ENCODE peak calls at places on chromosome 4, in six cellular contexts. One of them, this sample, is unnamed.

GRCh38 chr4:45732161-45732560 is 391.7 kb downstream of the GABRG1 start:
- DNase-seq in activated T-cell treated with anti-CD3 and anti-CD28 coated beads for 48 hours: no peak
- DNase-seq in substantia nigra: no peak
- DNase-seq in stimulated activated CD4-positive, alpha-beta T cell treated with anti-CD3 and anti-CD28 coated beads, TNF-alpha, amount 100 ng/mL, for 48 hours: no peak
- DNase-seq in IMR-90: no peak
- DNase-seq in astrocyte of the spinal cord: no peak
- DNase-seq in this sample: no peak

GRCh38 chr4:2699534-2699933 is 56.6 kb downstream of the TNIP2 start:
- DNase-seq in substantia nigra: no peak
- DNase-seq in activated T-cell treated with anti-CD3 and anti-CD28 coated beads for 48 hours: no peak
- DNase-seq in astrocyte of the spinal cord: no peak
- DNase-seq in IMR-90: no peak
- DNase-seq in stimulated activated CD4-positive, alpha-beta T cell treated with anti-CD3 and anti-CD28 coated beads, TNF-alpha, amount 100 ng/mL, for 48 hours: no peak
- DNase-seq in this sample: no peak

GRCh38 chr4:186029731-186030421 is 39.1 kb upstream of the TLR3 start:
- DNase-seq in stimulated activated CD4-positive, alpha-beta T cell treated with anti-CD3 and anti-CD28 coated beads, TNF-alpha, amount 100 ng/mL, for 48 hours: no peak
- DNase-seq in IMR-90: peak
- DNase-seq in substantia nigra: no peak
- DNase-seq in astrocyte of the spinal cord: peak
- DNase-seq in activated T-cell treated with anti-CD3 and anti-CD28 coated beads for 48 hours: no peak
- DNase-seq in this sample: peak

GRCh38 chr4:140893939-140894338 is 137.8 kb upstream of the TBC1D9 start:
- DNase-seq in astrocyte of the spinal cord: peak
- DNase-seq in activated T-cell treated with anti-CD3 and anti-CD28 coated beads for 48 hours: no peak
- DNase-seq in stimulated activated CD4-positive, alpha-beta T cell treated with anti-CD3 and anti-CD28 coated beads, TNF-alpha, amount 100 ng/mL, for 48 hours: no peak
- DNase-seq in IMR-90: peak
- DNase-seq in substantia nigra: no peak
- DNase-seq in this sample: no peak

GRCh38 chr4:126583509-126583908 is 1049.2 kb upstream of the INTU start:
- DNase-seq in astrocyte of the spinal cord: no peak
- DNase-seq in substantia nigra: no peak
- DNase-seq in stimulated activated CD4-positive, alpha-beta T cell treated with anti-CD3 and anti-CD28 coated beads, TNF-alpha, amount 100 ng/mL, for 48 hours: no peak
- DNase-seq in IMR-90: peak
- DNase-seq in activated T-cell treated with anti-CD3 and anti-CD28 coated beads for 48 hours: no peak
- DNase-seq in this sample: no peak

GRCh38 chr4:114005569-114006442 is 26.4 kb upstream of the ARSJ start:
- DNase-seq in IMR-90: peak
- DNase-seq in stimulated activated CD4-positive, alpha-beta T cell treated with anti-CD3 and anti-CD28 coated beads, TNF-alpha, amount 100 ng/mL, for 48 hours: no peak
- DNase-seq in astrocyte of the spinal cord: peak
- DNase-seq in activated T-cell treated with anti-CD3 and anti-CD28 coated beads for 48 hours: no peak
- DNase-seq in substantia nigra: no peak
- DNase-seq in this sample: no peak

GRCh38 chr4:27986476-27986875 is 1125.8 kb downstream of the STIM2 start:
- DNase-seq in astrocyte of the spinal cord: no peak
- DNase-seq in substantia nigra: no peak
- DNase-seq in activated T-cell treated with anti-CD3 and anti-CD28 coated beads for 48 hours: no peak
- DNase-seq in IMR-90: no peak
- DNase-seq in stimulated activated CD4-positive, alpha-beta T cell treated with anti-CD3 and anti-CD28 coated beads, TNF-alpha, amount 100 ng/mL, for 48 hours: no peak
- DNase-seq in this sample: no peak

GRCh38 chr4:136283973-136284372 is 1248.3 kb downstream of the PCDH18 start:
- DNase-seq in IMR-90: no peak
- DNase-seq in astrocyte of the spinal cord: no peak
- DNase-seq in stimulated activated CD4-positive, alpha-beta T cell treated with anti-CD3 and anti-CD28 coated beads, TNF-alpha, amount 100 ng/mL, for 48 hours: no peak
- DNase-seq in substantia nigra: no peak
- DNase-seq in activated T-cell treated with anti-CD3 and anti-CD28 coated beads for 48 hours: no peak
- DNase-seq in this sample: no peak

GRCh38 chr4:112927544-112927943 is 121.9 kb upstream of the ANK2 start:
- DNase-seq in IMR-90: no peak
- DNase-seq in stimulated activated CD4-positive, alpha-beta T cell treated with anti-CD3 and anti-CD28 coated beads, TNF-alpha, amount 100 ng/mL, for 48 hours: no peak
- DNase-seq in astrocyte of the spinal cord: no peak
- DNase-seq in substantia nigra: no peak
- DNase-seq in activated T-cell treated with anti-CD3 and anti-CD28 coated beads for 48 hours: no peak
- DNase-seq in this sample: no peak

GRCh38 chr4:24798036-24798610 is 2.8 kb downstream of the SOD3 start:
- DNase-seq in IMR-90: no peak
- DNase-seq in stimulated activated CD4-positive, alpha-beta T cell treated with anti-CD3 and anti-CD28 coated beads, TNF-alpha, amount 100 ng/mL, for 48 hours: no peak
- DNase-seq in substantia nigra: no peak
- DNase-seq in activated T-cell treated with anti-CD3 and anti-CD28 coated beads for 48 hours: no peak
- DNase-seq in astrocyte of the spinal cord: no peak
- DNase-seq in this sample: no peak

GRCh38 chr4:73187325-73187724 is 71.3 kb downstream of the ANKRD17 start:
- DNase-seq in activated T-cell treated with anti-CD3 and anti-CD28 coated beads for 48 hours: no peak
- DNase-seq in stimulated activated CD4-positive, alpha-beta T cell treated with anti-CD3 and anti-CD28 coated beads, TNF-alpha, amount 100 ng/mL, for 48 hours: no peak
- DNase-seq in astrocyte of the spinal cord: peak
- DNase-seq in IMR-90: peak
- DNase-seq in substantia nigra: no peak
- DNase-seq in this sample: no peak

GRCh38 chr4:159269956-159270355 is 167.1 kb downstream of the RAPGEF2 start:
- DNase-seq in stimulated activated CD4-positive, alpha-beta T cell treated with anti-CD3 and anti-CD28 coated beads, TNF-alpha, amount 100 ng/mL, for 48 hours: no peak
- DNase-seq in activated T-cell treated with anti-CD3 and anti-CD28 coated beads for 48 hours: no peak
- DNase-seq in astrocyte of the spinal cord: no peak
- DNase-seq in IMR-90: no peak
- DNase-seq in substantia nigra: no peak
- DNase-seq in this sample: no peak

GRCh38 chr4:1233641-1234277 is 15.2 kb downstream of the CTBP1 start:
- DNase-seq in IMR-90: peak
- DNase-seq in activated T-cell treated with anti-CD3 and anti-CD28 coated beads for 48 hours: no peak
- DNase-seq in stimulated activated CD4-positive, alpha-beta T cell treated with anti-CD3 and anti-CD28 coated beads, TNF-alpha, amount 100 ng/mL, for 48 hours: no peak
- DNase-seq in astrocyte of the spinal cord: peak
- DNase-seq in substantia nigra: no peak
- DNase-seq in this sample: no peak

GRCh38 chr4:79121875-79122358 is 182.7 kb upstream of the PAQR3 start:
- DNase-seq in activated T-cell treated with anti-CD3 and anti-CD28 coated beads for 48 hours: no peak
- DNase-seq in astrocyte of the spinal cord: no peak
- DNase-seq in IMR-90: no peak
- DNase-seq in stimulated activated CD4-positive, alpha-beta T cell treated with anti-CD3 and anti-CD28 coated beads, TNF-alpha, amount 100 ng/mL, for 48 hours: no peak
- DNase-seq in substantia nigra: no peak
- DNase-seq in this sample: no peak

GRCh38 chr4:1002131-1002630 is 9.0 kb upstream of the SLC26A1 start:
- DNase-seq in activated T-cell treated with anti-CD3 and anti-CD28 coated beads for 48 hours: no peak
- DNase-seq in astrocyte of the spinal cord: no peak
- DNase-seq in stimulated activated CD4-positive, alpha-beta T cell treated with anti-CD3 and anti-CD28 coated beads, TNF-alpha, amount 100 ng/mL, for 48 hours: no peak
- DNase-seq in IMR-90: no peak
- DNase-seq in substantia nigra: no peak
- DNase-seq in this sample: no peak

GRCh38 chr4:140071806-140072205 is 82.2 kb downstream of the MAML3 start:
- DNase-seq in substantia nigra: no peak
- DNase-seq in astrocyte of the spinal cord: peak
- DNase-seq in activated T-cell treated with anti-CD3 and anti-CD28 coated beads for 48 hours: peak
- DNase-seq in stimulated activated CD4-positive, alpha-beta T cell treated with anti-CD3 and anti-CD28 coated beads, TNF-alpha, amount 100 ng/mL, for 48 hours: peak
- DNase-seq in IMR-90: peak
- DNase-seq in this sample: no peak

GRCh38 chr4:17142232-17142711 is 243.8 kb upstream of the LDB2 start:
- DNase-seq in IMR-90: peak
- DNase-seq in astrocyte of the spinal cord: peak
- DNase-seq in activated T-cell treated with anti-CD3 and anti-CD28 coated beads for 48 hours: no peak
- DNase-seq in substantia nigra: no peak
- DNase-seq in stimulated activated CD4-positive, alpha-beta T cell treated with anti-CD3 and anti-CD28 coated beads, TNF-alpha, amount 100 ng/mL, for 48 hours: no peak
- DNase-seq in this sample: no peak

GRCh38 chr4:157075811-157076577 is at the start of gene GLRB:
- DNase-seq in substantia nigra: no peak
- DNase-seq in astrocyte of the spinal cord: no peak
- DNase-seq in stimulated activated CD4-positive, alpha-beta T cell treated with anti-CD3 and anti-CD28 coated beads, TNF-alpha, amount 100 ng/mL, for 48 hours: no peak
- DNase-seq in activated T-cell treated with anti-CD3 and anti-CD28 coated beads for 48 hours: no peak
- DNase-seq in IMR-90: peak
- DNase-seq in this sample: no peak

GRCh38 chr4:149845643-149846208 is 30.1 kb upstream of the IQCM start:
- DNase-seq in substantia nigra: no peak
- DNase-seq in astrocyte of the spinal cord: no peak
- DNase-seq in activated T-cell treated with anti-CD3 and anti-CD28 coated beads for 48 hours: no peak
- DNase-seq in stimulated activated CD4-positive, alpha-beta T cell treated with anti-CD3 and anti-CD28 coated beads, TNF-alpha, amount 100 ng/mL, for 48 hours: no peak
- DNase-seq in IMR-90: no peak
- DNase-seq in this sample: no peak

GRCh38 chr4:98932539-98932938 is 3.6 kb upstream of the EIF4E start:
- DNase-seq in substantia nigra: no peak
- DNase-seq in activated T-cell treated with anti-CD3 and anti-CD28 coated beads for 48 hours: no peak
- DNase-seq in stimulated activated CD4-positive, alpha-beta T cell treated with anti-CD3 and anti-CD28 coated beads, TNF-alpha, amount 100 ng/mL, for 48 hours: no peak
- DNase-seq in astrocyte of the spinal cord: peak
- DNase-seq in IMR-90: peak
- DNase-seq in this sample: no peak

GRCh38 chr4:73222466-73223257 is 35.9 kb downstream of the ANKRD17 start:
- DNase-seq in IMR-90: peak
- DNase-seq in astrocyte of the spinal cord: peak
- DNase-seq in activated T-cell treated with anti-CD3 and anti-CD28 coated beads for 48 hours: no peak
- DNase-seq in substantia nigra: no peak
- DNase-seq in stimulated activated CD4-positive, alpha-beta T cell treated with anti-CD3 and anti-CD28 coated beads, TNF-alpha, amount 100 ng/mL, for 48 hours: peak
- DNase-seq in this sample: no peak

GRCh38 chr4:48375651-48376291 is 34.4 kb downstream of the SLAIN2 start:
- DNase-seq in astrocyte of the spinal cord: peak
- DNase-seq in stimulated activated CD4-positive, alpha-beta T cell treated with anti-CD3 and anti-CD28 coated beads, TNF-alpha, amount 100 ng/mL, for 48 hours: no peak
- DNase-seq in activated T-cell treated with anti-CD3 and anti-CD28 coated beads for 48 hours: no peak
- DNase-seq in IMR-90: peak
- DNase-seq in substantia nigra: no peak
- DNase-seq in this sample: no peak

GRCh38 chr4:931194-931959 is 739 bp downstream of the GAK start:
- DNase-seq in stimulated activated CD4-positive, alpha-beta T cell treated with anti-CD3 and anti-CD28 coated beads, TNF-alpha, amount 100 ng/mL, for 48 hours: no peak
- DNase-seq in IMR-90: peak
- DNase-seq in activated T-cell treated with anti-CD3 and anti-CD28 coated beads for 48 hours: peak
- DNase-seq in substantia nigra: no peak
- DNase-seq in astrocyte of the spinal cord: no peak
- DNase-seq in this sample: no peak

GRCh38 chr4:69026974-69027373 is 69.3 kb upstream of the UGT2B7 start:
- DNase-seq in IMR-90: no peak
- DNase-seq in astrocyte of the spinal cord: no peak
- DNase-seq in activated T-cell treated with anti-CD3 and anti-CD28 coated beads for 48 hours: no peak
- DNase-seq in substantia nigra: no peak
- DNase-seq in stimulated activated CD4-positive, alpha-beta T cell treated with anti-CD3 and anti-CD28 coated beads, TNF-alpha, amount 100 ng/mL, for 48 hours: no peak
- DNase-seq in this sample: no peak

GRCh38 chr4:79862842-79863241 is 210.2 kb downstream of the ANTXR2 start:
- DNase-seq in stimulated activated CD4-positive, alpha-beta T cell treated with anti-CD3 and anti-CD28 coated beads, TNF-alpha, amount 100 ng/mL, for 48 hours: no peak
- DNase-seq in substantia nigra: no peak
- DNase-seq in IMR-90: no peak
- DNase-seq in activated T-cell treated with anti-CD3 and anti-CD28 coated beads for 48 hours: no peak
- DNase-seq in astrocyte of the spinal cord: no peak
- DNase-seq in this sample: no peak

GRCh38 chr4:64144994-64145393 is 264.3 kb downstream of the TECRL start:
- DNase-seq in activated T-cell treated with anti-CD3 and anti-CD28 coated beads for 48 hours: no peak
- DNase-seq in IMR-90: no peak
- DNase-seq in substantia nigra: no peak
- DNase-seq in stimulated activated CD4-positive, alpha-beta T cell treated with anti-CD3 and anti-CD28 coated beads, TNF-alpha, amount 100 ng/mL, for 48 hours: no peak
- DNase-seq in astrocyte of the spinal cord: no peak
- DNase-seq in this sample: no peak

GRCh38 chr4:87007345-87008181 is 72.8 kb downstream of the AFF1 start:
- DNase-seq in astrocyte of the spinal cord: peak
- DNase-seq in substantia nigra: no peak
- DNase-seq in IMR-90: peak
- DNase-seq in activated T-cell treated with anti-CD3 and anti-CD28 coated beads for 48 hours: no peak
- DNase-seq in stimulated activated CD4-positive, alpha-beta T cell treated with anti-CD3 and anti-CD28 coated beads, TNF-alpha, amount 100 ng/mL, for 48 hours: peak
- DNase-seq in this sample: peak

This sample was measured in suprapubic skin.